ENCODE peak calls at places on chromosomes 5 and 9, in five cellular contexts. I, N, O, T and A are unnamed samples.
A peak's percentile ranks its signal among the peaks of the same experiment; 100 is the strongest.

GRCh38 chr5:33372721-33373120 is 68.0 kb upstream of the TARS1 start:
- DNase-seq in N (no peak), O (no peak), I (no peak), T (no peak), A (no peak)

GRCh38 chr5:7886849-7887460 is 18.0 kb downstream of the MTRR start:
- DNase-seq in I (peak; percentile 74), T (peak; percentile 40), N (peak; percentile 44), O (no peak), A (peak; percentile 72)

GRCh38 chr9:107208121-107208520 is 75.0 kb upstream of the RAD23B start:
- DNase-seq in N (peak; percentile 67), O (no peak), T (no peak), I (peak; percentile 25), A (peak; percentile 47)

GRCh38 chr5:136202800-136203199 is 9.8 kb upstream of the SMIM32 start:
- DNase-seq in O (no peak), N (no peak), T (peak; percentile 95), I (no peak), A (no peak)

GRCh38 chr5:141517321-141517720 is 28.4 kb downstream of the PCDHGC5 start:
- DNase-seq in I (no peak), N (no peak), T (no peak), O (no peak), A (no peak)

GRCh38 chr9:79973627-79974026 is 401.9 kb downstream of the TLE4 start:
- DNase-seq in N (no peak), I (no peak), O (no peak), T (no peak), A (no peak)

GRCh38 chr5:134043793-134044525 is 39.2 kb upstream of the VDAC1 start:
- DNase-seq in N (no peak), I (no peak), O (no peak), T (no peak), A (no peak)

GRCh38 chr9:92709240-92709639 is 39.3 kb upstream of the IPPK start:
- DNase-seq in O (no peak), T (no peak), I (no peak), N (no peak), A (no peak)

GRCh38 chr9:98083566-98084135 is 27.1 kb downstream of the NANS start:
- DNase-seq in I (no peak), N (no peak), O (no peak), T (no peak), A (no peak)

GRCh38 chr5:14870347-14871083 is 1.1 kb downstream of the ANKH start:
- DNase-seq in O (no peak), T (peak; percentile 33), N (no peak), I (no peak), A (no peak)

GRCh38 chr5:68233075-68233474 is 17.5 kb downstream of the PIK3R1 start:
- DNase-seq in N (no peak), O (no peak), T (no peak), I (no peak), A (no peak)

GRCh38 chr5:65808818-65809217 is 86.8 kb downstream of the NLN start:
- DNase-seq in I (peak; percentile 49), O (no peak), T (no peak), N (peak; percentile 45), A (peak; percentile 62)

GRCh38 chr5:677131-678101 is 15.7 kb downstream of the TPPP start:
- DNase-seq in O (no peak), I (no peak), N (no peak), T (no peak), A (no peak)

GRCh38 chr9:16445141-16445920 is 425.1 kb downstream of the BNC2 start:
- DNase-seq in T (no peak), N (peak; percentile 59), O (no peak), I (peak; percentile 72), A (peak; percentile 57)

GRCh38 chr5:137470111-137470920 is 28.8 kb downstream of the SPOCK1 start:
- DNase-seq in N (peak; percentile 99), T (no peak), O (peak; percentile 4), I (peak; percentile 18), A (peak; percentile 94)

GRCh38 chr5:29462261-29462660 is 1731.2 kb upstream of the CDH6 start:
- DNase-seq in I (no peak), T (no peak), N (no peak), O (no peak), A (no peak)

GRCh38 chr5:69492391-69493234 is at the start of gene OCLN:
- DNase-seq in I (no peak), O (peak; percentile 92), T (peak; percentile 95), N (no peak), A (no peak)

GRCh38 chr5:139951296-139951924 is 91.7 kb downstream of the NRG2 start:
- DNase-seq in N (no peak), O (no peak), T (no peak), I (no peak), A (no peak)

GRCh38 chr5:113186061-113186460 is 209.5 kb downstream of the DCP2 start:
- DNase-seq in N (no peak), O (no peak), I (no peak), T (no peak), A (no peak)

GRCh38 chr9:109981091-109981490 is 201.1 kb downstream of the PALM2AKAP2 start:
- DNase-seq in N (no peak), O (no peak), T (no peak), I (no peak), A (no peak)

GRCh38 chr9:73081979-73082657 is 69.5 kb upstream of the ANXA1 start:
- DNase-seq in N (peak; percentile 22), O (no peak), I (peak; percentile 80), T (peak; percentile 84), A (peak; percentile 27)

GRCh38 chr9:928363-929042 is 48.0 kb upstream of the DMRT3 start:
- DNase-seq in I (no peak), O (no peak), T (peak; percentile 90), N (no peak), A (no peak)

GRCh38 chr9:18371621-18372020 is 102.3 kb upstream of the ADAMTSL1 start:
- DNase-seq in T (no peak), N (no peak), I (no peak), O (no peak), A (no peak)

GRCh38 chr5:180271205-180271604 is 20.7 kb downstream of the MAPK9 start:
- DNase-seq in T (no peak), I (no peak), O (no peak), N (no peak), A (no peak)

GRCh38 chr5:80041536-80041935 is 6.4 kb downstream of the THBS4 start:
- DNase-seq in N (no peak), I (no peak), T (no peak), O (no peak), A (no peak)

GRCh38 chr5:180602481-180603075 is 11.3 kb upstream of the SCGB3A1 start:
- DNase-seq in T (no peak), I (no peak), N (no peak), O (no peak), A (no peak)

GRCh38 chr5:65916636-65917035 is 9.7 kb upstream of the ERBIN start:
- DNase-seq in I (no peak), T (no peak), O (no peak), N (no peak), A (no peak)

GRCh38 chr5:63961598-63962161 is 565 bp downstream of the HTR1A start:
- DNase-seq in I (no peak), O (no peak), N (no peak), T (peak; percentile 55), A (no peak)

GRCh38 chr5:63963926-63964325 is 1.7 kb upstream of the HTR1A start:
- DNase-seq in N (no peak), T (no peak), O (no peak), I (no peak), A (no peak)

GRCh38 chr5:63963080-63963735 is 963 bp upstream of the HTR1A start:
- DNase-seq in N (peak; percentile 39), O (peak; percentile 15), I (peak; percentile 79), T (peak; percentile 97), A (peak; percentile 52)

GRCh38 chr5:63961125-63961597 is 1.1 kb downstream of the HTR1A start:
- DNase-seq in N (no peak), I (no peak), T (peak; percentile 16), O (no peak), A (no peak)

DNA sequence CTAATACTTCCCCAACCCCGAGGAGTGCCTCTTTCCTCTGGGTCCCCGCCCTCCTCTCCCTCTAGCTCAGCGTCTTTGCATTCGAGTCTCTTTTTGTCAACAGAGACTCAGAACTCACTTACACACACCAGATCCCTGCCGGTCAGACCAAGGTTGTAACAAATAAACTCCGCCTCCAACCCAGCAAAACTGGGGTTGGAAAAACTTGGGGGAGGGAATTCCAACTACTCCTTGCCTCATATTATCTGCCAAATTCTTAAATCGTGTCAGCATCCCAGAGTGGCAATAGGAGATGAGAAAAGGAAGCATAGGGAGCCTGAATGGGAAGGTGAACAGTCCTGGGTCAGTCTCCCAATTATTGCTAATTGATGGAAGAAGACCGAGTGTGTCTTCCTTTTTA is at the start of gene HTR1A:
- DNase-seq in N (no peak), T (peak; percentile 33), O (no peak), I (no peak), A (no peak)
- H4K20me1 ChIP-seq in N (no peaks in the 10 kb centered on the region), T (no peaks in the 10 kb centered on the region), O (peaks cover 3% of the 10 kb centered on the region), I (no peaks in the 10 kb centered on the region), A (no peaks in the 10 kb centered on the region)

DNA sequence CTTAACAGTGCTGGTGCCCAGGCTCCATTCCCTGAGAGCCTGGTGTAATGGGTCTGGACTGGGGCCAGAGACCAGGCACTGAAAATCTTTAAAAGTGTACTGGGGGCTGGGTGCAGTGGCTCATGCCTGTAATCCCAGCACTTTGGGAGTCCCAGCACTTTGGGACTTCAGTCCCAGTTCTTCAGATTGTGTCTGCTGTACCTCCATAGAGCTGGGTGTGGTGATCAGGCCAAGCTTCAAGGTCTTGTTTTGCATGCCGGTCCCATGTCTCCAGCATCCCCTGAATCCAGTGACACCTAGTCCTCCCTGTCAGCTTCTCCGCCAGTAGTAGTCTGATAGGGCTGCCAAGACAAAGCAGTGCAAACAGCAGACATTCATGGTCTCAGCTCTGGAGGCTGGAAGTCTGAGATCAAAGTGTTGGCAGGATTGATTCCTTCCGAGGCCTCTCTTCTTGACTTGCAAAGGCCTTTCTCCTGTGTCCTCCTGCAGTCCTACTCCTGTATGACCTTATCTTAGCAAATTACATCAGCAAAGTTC is 108.2 kb downstream of the SYK start:
- DNase-seq in N (no peak), T (no peak), I (no peak), O (no peak), A (no peak)
- H4K20me1 ChIP-seq in N (no peaks in the 10 kb centered on the region), T (no peaks in the 10 kb centered on the region), I (no peaks in the 10 kb centered on the region), O (no peaks in the 10 kb centered on the region), A (no peaks in the 10 kb centered on the region)

GRCh38 chr5:128881609-128882008 is 83.7 kb upstream of the SLC27A6 start:
- DNase-seq in I (peak; percentile 31), O (no peak), N (no peak), T (no peak), A (no peak)

DNA sequence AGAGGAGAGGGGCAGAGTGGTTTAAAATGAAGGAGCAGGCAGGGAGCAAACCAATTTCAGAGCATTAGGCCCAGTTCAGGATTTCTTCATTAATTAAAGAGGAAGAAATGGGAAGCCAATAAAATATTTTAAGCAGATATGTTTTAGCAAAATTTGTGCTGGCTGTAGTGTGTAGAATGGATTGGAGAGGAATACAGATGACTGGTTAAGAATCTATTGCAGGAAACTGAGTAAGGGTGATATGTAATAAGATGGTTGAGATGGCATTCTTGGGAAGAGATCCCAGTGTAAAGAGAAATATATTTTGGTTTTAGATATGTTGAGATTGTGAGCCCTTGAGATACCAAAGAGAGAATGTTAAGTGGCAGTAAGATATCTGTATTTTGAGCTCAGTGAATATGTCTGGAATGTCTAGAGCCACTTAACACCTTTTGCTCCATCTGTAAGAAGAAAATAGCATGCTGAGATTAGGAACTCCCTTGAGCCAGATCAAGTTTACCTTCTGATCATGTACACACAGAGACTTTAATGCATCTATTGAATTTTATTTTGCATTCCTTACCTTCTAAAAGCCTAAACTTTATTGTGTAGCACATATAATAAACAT is 79.5 kb upstream of the SLC27A6 start:
- DNase-seq in I (no peak), O (no peak), T (no peak), N (no peak), A (no peak)
- H4K20me1 ChIP-seq in I (no peaks in the 10 kb centered on the region), O (no peaks in the 10 kb centered on the region), T (no peaks in the 10 kb centered on the region), N (no peaks in the 10 kb centered on the region), A (no peaks in the 10 kb centered on the region)

GRCh38 chr9:96400132-96400910 is 16.8 kb upstream of the SLC35D2 start:
- DNase-seq in N (no peak), O (no peak), T (no peak), I (no peak), A (no peak)
- H4K20me1 ChIP-seq in N (no peaks in the 10 kb centered on the region), O (no peaks in the 10 kb centered on the region), T (peaks cover 20% of the 10 kb centered on the region), I (no peaks in the 10 kb centered on the region), A (no peaks in the 10 kb centered on the region)